ENCODE peak calls at places on chromosomes 3 and 15, in six cellular contexts. U is IMR-90, F is stomach, G is gastrocnemius medialis, A is ovary, K is testis. O is an unnamed sample.

GRCh38 chr15:100690786-100691160 is 88.4 kb downstream of the ASB7 start:
- DNase-seq in U (no peak), F (no peak), G (no peak), A (no peak), K (no peak), O (no peak)

GRCh38 chr3:186281172-186281571 is 80.9 kb downstream of the DGKG start:
- DNase-seq in U (peak), F (no peak), G (no peak), A (no peak), K (no peak), O (no peak)

GRCh38 chr3:169172535-169172934 is 491.0 kb downstream of the MECOM start:
- DNase-seq in U (no peak), F (no peak), G (no peak), A (no peak), K (no peak), O (no peak)

GRCh38 chr15:101456079-101456791 is 33.3 kb downstream of the PCSK6 start:
- DNase-seq in U (no peak), F (no peak), G (no peak), A (no peak), K (peak), O (no peak)

GRCh38 chr15:50235794-50236193 is 29.7 kb downstream of the HDC start:
- DNase-seq in U (peak), F (no peak), G (no peak), A (no peak), K (no peak), O (no peak)

GRCh38 chr3:72265250-72265649 is 480.3 kb upstream of the PROK2 start:
- DNase-seq in U (no peak), F (no peak), G (no peak), A (no peak), K (no peak), O (no peak)

GRCh38 chr3:107817076-107817475 is 273.8 kb downstream of the CD47 start:
- DNase-seq in U (peak), F (no peak), G (no peak), A (no peak), K (no peak), O (no peak)

GRCh38 chr3:128319107-128319506 is 147.6 kb downstream of the DNAJB8 start:
- DNase-seq in U (no peak), F (peak), G (no peak), A (no peak), K (no peak), O (no peak)

GRCh38 chr3:129606522-129607390 is at the start of gene PLXND1:
- DNase-seq in U (peak), F (peak), G (peak), A (peak), K (peak), O (peak)

GRCh38 chr3:127809611-127810010 is 12.7 kb downstream of the MGLL start:
- DNase-seq in U (no peak), F (no peak), G (no peak), A (no peak), K (no peak), O (no peak)

GRCh38 chr15:39969871-39970270 is 36.0 kb downstream of the EIF2AK4 start:
- DNase-seq in U (peak), F (peak), G (no peak), A (peak), K (no peak), O (no peak)

GRCh38 chr3:194262345-194263305 is 88.5 kb downstream of the CPN2 start:
- DNase-seq in U (no peak), F (no peak), G (no peak), A (no peak), K (no peak), O (no peak)

GRCh38 chr15:92920595-92921169 is 20.6 kb downstream of the CHD2 start:
- DNase-seq in U (no peak), F (no peak), G (peak), A (no peak), K (no peak), O (no peak)

GRCh38 chr15:92917606-92918407 is 17.7 kb downstream of the CHD2 start:
- DNase-seq in U (peak), F (peak), G (peak), A (peak), K (peak), O (peak)

GRCh38 chr15:92914768-92915221 is 14.7 kb downstream of the CHD2 start:
- DNase-seq in U (no peak), F (no peak), G (no peak), A (no peak), K (no peak), O (no peak)

GRCh38 chr15:92914103-92914499 is 14.0 kb downstream of the CHD2 start:
- DNase-seq in U (no peak), F (no peak), G (no peak), A (no peak), K (no peak), O (no peak)

DNA sequence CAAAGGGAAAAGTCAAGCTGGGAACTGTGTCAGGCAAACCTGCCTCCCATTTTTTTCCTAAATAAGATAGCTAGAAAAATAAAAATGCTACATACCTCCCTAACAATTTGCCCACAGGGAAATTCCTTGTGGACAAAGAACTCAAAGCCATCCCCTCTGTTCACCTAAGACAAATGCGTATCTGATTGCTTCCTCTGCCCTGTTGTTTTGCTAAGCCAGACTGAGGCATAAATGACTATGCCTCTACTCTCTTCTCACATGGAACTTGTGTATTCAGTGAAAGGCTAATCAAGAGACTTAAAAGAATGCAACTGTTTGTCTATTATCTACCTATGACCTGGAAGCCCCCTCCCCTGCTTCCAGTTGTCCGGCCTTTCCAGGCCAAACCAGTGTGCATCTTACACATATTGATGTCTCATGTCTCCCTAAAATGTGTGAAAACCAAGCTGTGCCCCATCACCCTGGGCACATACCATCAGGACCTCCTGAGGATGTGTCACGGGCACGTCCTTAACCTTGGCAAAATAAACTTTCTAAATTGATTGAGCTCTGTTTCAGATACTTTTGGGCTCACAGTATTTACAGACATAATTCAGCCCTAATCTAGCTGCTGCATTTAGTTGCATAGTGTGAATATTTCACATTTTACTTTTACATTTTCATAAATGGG is 15.8 kb downstream of the CHD2 start:
- DNase-seq in U (peak), F (no peak), G (no peak), A (no peak), K (no peak), O (no peak)
- H3K27ac ChIP-seq in U (peak), F (peak), G (peak), A (no peak), K (peak), O (peak)

GRCh38 chr3:170364965-170365364 is 7.5 kb downstream of the SKIL start:
- DNase-seq in U (no peak), F (no peak), G (no peak), A (no peak), K (no peak), O (no peak)

GRCh38 chr3:170360916-170361315 is 3.4 kb downstream of the SKIL start:
- DNase-seq in U (peak), F (no peak), G (no peak), A (no peak), K (no peak), O (no peak)

GRCh38 chr3:170361711-170362110 is 4.2 kb downstream of the SKIL start:
- DNase-seq in U (no peak), F (no peak), G (no peak), A (no peak), K (no peak), O (no peak)

GRCh38 chr3:170360476-170360875 is 3.0 kb downstream of the SKIL start:
- DNase-seq in U (peak), F (no peak), G (no peak), A (no peak), K (no peak), O (no peak)

GRCh38 chr3:170363471-170363994 is 6.0 kb downstream of the SKIL start:
- DNase-seq in U (no peak), F (no peak), G (no peak), A (no peak), K (no peak), O (no peak)
- TF ChIP-seq POLR2A in U (peak), F (no peak), G (no peak), A (no peak), K (no peak), O (no peak)

DNA sequence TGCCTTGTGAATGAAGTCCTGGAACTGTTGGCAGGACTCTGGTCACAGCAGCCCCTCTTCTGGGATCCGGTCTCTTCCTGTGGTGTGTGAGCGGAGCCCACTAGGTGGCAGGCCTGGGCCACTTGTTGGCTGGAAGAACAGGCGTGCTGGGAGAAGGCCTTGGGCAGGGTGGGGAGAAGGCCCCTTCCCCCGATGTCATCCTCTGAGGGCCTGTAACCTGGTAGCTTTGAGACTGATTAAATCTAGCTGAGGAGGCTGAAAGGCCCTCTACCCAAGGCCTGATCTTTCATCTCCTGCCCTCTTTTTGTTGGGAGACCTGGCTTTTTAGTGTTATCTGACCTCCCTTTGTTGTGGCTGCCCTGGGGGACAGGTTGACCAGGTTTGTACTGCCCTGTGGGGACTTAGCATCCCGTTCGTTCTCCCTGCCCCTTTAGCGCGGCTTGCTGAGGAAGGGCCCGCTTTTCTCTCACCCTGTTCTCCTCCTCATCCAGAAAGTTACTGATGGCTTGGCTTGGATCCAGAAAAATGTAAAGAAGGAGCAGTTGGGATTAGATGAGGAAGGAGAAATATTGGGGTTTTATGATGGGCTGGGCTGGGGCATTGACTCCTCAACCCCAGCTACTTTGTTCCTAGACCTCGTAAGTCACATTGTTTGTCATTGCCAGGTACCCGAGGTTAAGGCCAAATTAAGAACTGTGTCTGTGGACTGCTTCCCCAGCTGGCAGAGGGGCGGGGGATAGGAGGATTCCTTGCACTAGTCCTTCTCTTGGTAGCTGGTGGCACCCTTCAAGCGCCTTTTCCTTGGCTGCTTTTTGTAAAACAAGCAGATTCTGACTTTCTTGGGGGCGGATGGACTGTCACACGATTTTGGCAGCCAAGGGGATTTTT is 48.5 kb downstream of the CHCHD6 start:
- DNase-seq in U (peak), F (peak), G (peak), A (peak), K (peak), O (no peak)
- H3K27ac ChIP-seq in U (peak), F (no peak), G (no peak), A (no peak), K (no peak), O (peak)

GRCh38 chr3:16515885-16516420 is 2.5 kb upstream of the RFTN1 start:
- DNase-seq in U (no peak), F (no peak), G (no peak), A (no peak), K (no peak), O (no peak)

GRCh38 chr3:16514021-16514700 is 662 bp upstream of the RFTN1 start:
- DNase-seq in U (no peak), F (no peak), G (no peak), A (no peak), K (no peak), O (no peak)

GRCh38 chr3:16513141-16514020 is at the start of gene RFTN1:
- DNase-seq in U (peak), F (peak), G (no peak), A (peak), K (peak), O (no peak)

GRCh38 chr3:16514799-16515353 is 1.4 kb upstream of the RFTN1 start:
- DNase-seq in U (no peak), F (no peak), G (no peak), A (no peak), K (no peak), O (no peak)

GRCh38 chr3:16516695-16517481 is 3.4 kb upstream of the RFTN1 start:
- DNase-seq in U (peak), F (no peak), G (no peak), A (peak), K (peak), O (no peak)
- TF ChIP-seq POLR2A in U (no peak), F (no peak), G (no peak), A (no peak), K (no peak), O (no peak)

DNA sequence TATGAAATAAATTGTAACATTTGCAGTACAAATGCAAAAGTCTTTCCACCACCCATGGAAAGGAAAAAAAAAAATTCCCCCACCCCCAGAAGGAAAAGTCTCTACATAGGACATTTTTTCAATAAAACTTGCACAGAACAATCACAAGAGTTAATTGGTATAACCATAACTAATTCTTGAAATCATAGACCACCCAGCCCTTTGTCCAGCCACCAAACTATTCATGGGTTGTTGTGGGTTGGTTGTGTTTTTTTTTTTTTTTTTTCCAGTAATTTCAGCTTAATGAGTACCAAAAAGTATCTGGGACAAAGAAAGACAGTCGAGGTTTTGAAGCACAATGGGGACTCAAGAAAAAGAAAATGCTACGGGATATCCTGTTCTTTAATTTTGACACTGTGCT is 355.0 kb upstream of the ROBO2 start:
- DNase-seq in U (no peak), F (no peak), G (no peak), A (no peak), K (no peak), O (no peak)
- H3K27ac ChIP-seq in U (no peak), F (no peak), G (no peak), A (no peak), K (no peak), O (no peak)

DNA sequence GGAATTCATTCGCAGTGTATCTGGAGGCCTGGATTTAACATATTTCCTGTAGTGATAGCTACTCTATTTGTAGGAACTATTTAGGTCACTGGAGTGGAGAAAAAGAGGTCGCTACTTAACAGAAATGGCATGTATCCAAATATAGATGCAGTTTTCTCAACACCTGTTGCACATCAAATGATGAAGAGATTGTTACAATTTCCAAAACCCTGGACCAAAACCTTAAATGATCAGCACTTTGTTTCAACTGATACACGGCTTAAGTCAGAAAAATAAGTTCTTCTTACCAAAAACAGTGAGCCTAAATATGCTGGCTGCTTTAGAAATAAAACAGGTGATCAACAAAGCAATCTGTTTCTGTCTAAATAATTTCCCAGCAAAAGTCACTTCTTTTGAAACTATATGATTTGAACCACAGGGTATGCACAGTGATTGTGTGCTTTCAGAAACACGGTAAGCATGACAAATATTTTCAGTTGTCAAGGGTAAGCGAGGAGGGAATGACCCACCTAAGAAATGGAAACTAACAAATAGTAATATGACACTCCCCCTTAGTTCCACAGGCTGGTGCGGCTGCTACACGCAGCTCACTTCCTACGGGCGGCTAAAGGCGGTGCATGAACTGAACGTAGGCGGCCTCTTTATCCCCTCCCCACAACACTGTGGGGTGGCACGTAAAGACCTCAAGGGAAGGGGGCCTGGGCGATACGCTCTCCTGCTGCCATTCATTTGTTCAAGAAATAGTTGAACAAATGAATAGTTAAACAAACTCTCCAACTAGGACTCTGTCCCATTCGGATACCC is 1.1 kb downstream of the EHD4 start:
- DNase-seq in U (peak), F (peak), G (peak), A (peak), K (peak), O (no peak)
- TF ChIP-seq POLR2A in U (no peak), F (no peak), G (peak), A (no peak), K (no peak), O (no peak)

GRCh38 chr3:43641306-43642114 is 19.7 kb upstream of the ANO10 start:
- DNase-seq in U (peak), F (no peak), G (no peak), A (no peak), K (no peak), O (no peak)
- H3K27ac ChIP-seq in U (peak), F (no peak), G (no peak), A (no peak), K (no peak), O (no peak)